ENCODE peak calls at places on chromosomes 4 and X, in five cellular contexts. One of them, this sample, is unnamed.

GRCh38 chrX:148618472-148619445 is 118.3 kb downstream of the AFF2 start:
- DNase-seq in stimulated activated CD4-positive, alpha-beta T cell treated with anti-CD3 and anti-CD28 coated beads, TNF-alpha, amount 100 ng/mL, for 1 hour: no peak
- DNase-seq in T-cell: no peak
- DNase-seq in HFFc6: no peak
- DNase-seq in ACHN: no peak
- DNase-seq in this sample: no peak

GRCh38 chrX:153400146-153401132 is 711 bp downstream of the PNMA6E start:
- DNase-seq in stimulated activated CD4-positive, alpha-beta T cell treated with anti-CD3 and anti-CD28 coated beads, TNF-alpha, amount 100 ng/mL, for 1 hour: peak
- DNase-seq in T-cell: peak
- DNase-seq in HFFc6: no peak
- DNase-seq in ACHN: peak
- DNase-seq in this sample: peak

GRCh38 chrX:14010566-14010965 is 19.1 kb downstream of the GEMIN8 start:
- DNase-seq in stimulated activated CD4-positive, alpha-beta T cell treated with anti-CD3 and anti-CD28 coated beads, TNF-alpha, amount 100 ng/mL, for 1 hour: no peak
- DNase-seq in T-cell: no peak
- DNase-seq in HFFc6: no peak
- DNase-seq in ACHN: no peak
- DNase-seq in this sample: no peak

GRCh38 chr4:142846105-142846728 is at the start of gene INPP4B:
- DNase-seq in stimulated activated CD4-positive, alpha-beta T cell treated with anti-CD3 and anti-CD28 coated beads, TNF-alpha, amount 100 ng/mL, for 1 hour: peak
- DNase-seq in T-cell: peak
- DNase-seq in HFFc6: peak
- DNase-seq in ACHN: peak
- DNase-seq in this sample: peak

GRCh38 chrX:68719181-68719903 is 71.9 kb downstream of the STARD8 start:
- DNase-seq in stimulated activated CD4-positive, alpha-beta T cell treated with anti-CD3 and anti-CD28 coated beads, TNF-alpha, amount 100 ng/mL, for 1 hour: no peak
- DNase-seq in T-cell: no peak
- DNase-seq in HFFc6: no peak
- DNase-seq in ACHN: no peak
- DNase-seq in this sample: no peak

GRCh38 chrX:55709735-55710134 is 7.8 kb upstream of the RRAGB start:
- DNase-seq in stimulated activated CD4-positive, alpha-beta T cell treated with anti-CD3 and anti-CD28 coated beads, TNF-alpha, amount 100 ng/mL, for 1 hour: no peak
- DNase-seq in T-cell: no peak
- DNase-seq in HFFc6: no peak
- DNase-seq in ACHN: peak
- DNase-seq in this sample: no peak

GRCh38 chrX:103656623-103657022 is 27.8 kb downstream of the TCEAL1 start:
- DNase-seq in stimulated activated CD4-positive, alpha-beta T cell treated with anti-CD3 and anti-CD28 coated beads, TNF-alpha, amount 100 ng/mL, for 1 hour: no peak
- DNase-seq in T-cell: no peak
- DNase-seq in HFFc6: peak
- DNase-seq in ACHN: peak
- DNase-seq in this sample: no peak

GRCh38 chr4:680931-681645 is 6.7 kb downstream of the MYL5 start:
- DNase-seq in stimulated activated CD4-positive, alpha-beta T cell treated with anti-CD3 and anti-CD28 coated beads, TNF-alpha, amount 100 ng/mL, for 1 hour: no peak
- DNase-seq in T-cell: peak
- DNase-seq in HFFc6: no peak
- DNase-seq in ACHN: no peak
- DNase-seq in this sample: peak

GRCh38 chr4:825969-826330 is at the start of gene CPLX1:
- DNase-seq in stimulated activated CD4-positive, alpha-beta T cell treated with anti-CD3 and anti-CD28 coated beads, TNF-alpha, amount 100 ng/mL, for 1 hour: no peak
- DNase-seq in T-cell: no peak
- DNase-seq in HFFc6: no peak
- DNase-seq in ACHN: peak
- DNase-seq in this sample: no peak

GRCh38 chrX:151177141-151178027 is 1.0 kb downstream of the GPR50 start:
- DNase-seq in stimulated activated CD4-positive, alpha-beta T cell treated with anti-CD3 and anti-CD28 coated beads, TNF-alpha, amount 100 ng/mL, for 1 hour: no peak
- DNase-seq in T-cell: no peak
- DNase-seq in HFFc6: no peak
- DNase-seq in ACHN: no peak
- DNase-seq in this sample: no peak